ENCODE peak calls at places on chromosomes 7 and 10, in five cellular contexts. One of them, this sample, is unnamed.
A peak's percentile ranks its signal among the peaks of the same experiment; 100 is the strongest.

GRCh38 chr7:150901160-150902035 is 49.1 kb downstream of the AOC1 start:
- DNase-seq in breast epithelium: no peak
- DNase-seq in HCT116: no peak
- DNase-seq in suprapubic skin: no peak
- DNase-seq in transverse colon: peak; percentile 76
- DNase-seq in this sample: no peak

GRCh38 chr7:95529701-95530100 is 44.0 kb downstream of the ASB4 start:
- DNase-seq in breast epithelium: no peak
- DNase-seq in HCT116: no peak
- DNase-seq in suprapubic skin: no peak
- DNase-seq in transverse colon: no peak
- DNase-seq in this sample: no peak

GRCh38 chr7:36749282-36749960 is 25.1 kb upstream of the AOAH start:
- DNase-seq in breast epithelium: no peak
- DNase-seq in HCT116: no peak
- DNase-seq in suprapubic skin: no peak
- DNase-seq in transverse colon: no peak
- DNase-seq in this sample: no peak

GRCh38 chr10:33163941-33164824 is 170.3 kb downstream of the NRP1 start:
- DNase-seq in breast epithelium: no peak
- DNase-seq in HCT116: no peak
- DNase-seq in suprapubic skin: no peak
- DNase-seq in transverse colon: no peak
- DNase-seq in this sample: no peak

GRCh38 chr7:25966469-25966868 is 185.5 kb upstream of the NFE2L3 start:
- DNase-seq in breast epithelium: no peak
- DNase-seq in HCT116: no peak
- DNase-seq in suprapubic skin: no peak
- DNase-seq in transverse colon: no peak
- DNase-seq in this sample: no peak

GRCh38 chr10:69057261-69057950 is 30.5 kb upstream of the SRGN start:
- DNase-seq in breast epithelium: no peak
- DNase-seq in HCT116: no peak
- DNase-seq in suprapubic skin: no peak
- DNase-seq in transverse colon: peak; percentile 39
- DNase-seq in this sample: peak; percentile 28

GRCh38 chr10:93028881-93029280 is 31.7 kb upstream of the CYP26C1 start:
- DNase-seq in breast epithelium: no peak
- DNase-seq in HCT116: peak; percentile 16
- DNase-seq in suprapubic skin: no peak
- DNase-seq in transverse colon: no peak
- DNase-seq in this sample: no peak

GRCh38 chr10:33100996-33101747 is 143.1 kb upstream of the ITGB1 start:
- DNase-seq in breast epithelium: no peak
- DNase-seq in HCT116: no peak
- DNase-seq in suprapubic skin: no peak
- DNase-seq in transverse colon: no peak
- DNase-seq in this sample: no peak

GRCh38 chr10:29160110-29160669 is 128.7 kb upstream of the LYZL1 start:
- DNase-seq in breast epithelium: peak; percentile 69
- DNase-seq in HCT116: peak; percentile 77
- DNase-seq in suprapubic skin: no peak
- DNase-seq in transverse colon: no peak
- DNase-seq in this sample: no peak

GRCh38 chr10:76624470-76624869 is 1013.1 kb downstream of the KCNMA1 start:
- DNase-seq in breast epithelium: no peak
- DNase-seq in HCT116: no peak
- DNase-seq in suprapubic skin: no peak
- DNase-seq in transverse colon: no peak
- DNase-seq in this sample: no peak

GRCh38 chr10:93752761-93753160 is 5.0 kb upstream of the LGI1 start:
- DNase-seq in breast epithelium: no peak
- DNase-seq in HCT116: peak; percentile 49
- DNase-seq in suprapubic skin: no peak
- DNase-seq in transverse colon: no peak
- DNase-seq in this sample: no peak

GRCh38 chr10:52322941-52323340 is 8.9 kb downstream of the DKK1 start:
- DNase-seq in breast epithelium: no peak
- DNase-seq in HCT116: no peak
- DNase-seq in suprapubic skin: no peak
- DNase-seq in transverse colon: no peak
- DNase-seq in this sample: no peak

GRCh38 chr7:1473864-1474512 is 14.7 kb upstream of the MICALL2 start:
- DNase-seq in breast epithelium: peak; percentile 78
- DNase-seq in HCT116: peak; percentile 72
- DNase-seq in suprapubic skin: peak; percentile 91
- DNase-seq in transverse colon: peak; percentile 95
- DNase-seq in this sample: peak; percentile 94

GRCh38 chr10:81082621-81083376 is 545.1 kb downstream of the SH2D4B start:
- DNase-seq in breast epithelium: no peak
- DNase-seq in HCT116: no peak
- DNase-seq in suprapubic skin: no peak
- DNase-seq in transverse colon: no peak
- DNase-seq in this sample: no peak

GRCh38 chr7:112207106-112207592 is 654 bp downstream of the ZNF277 start:
- DNase-seq in breast epithelium: no peak
- DNase-seq in HCT116: no peak
- DNase-seq in suprapubic skin: no peak
- DNase-seq in transverse colon: no peak
- DNase-seq in this sample: no peak

GRCh38 chr10:96152437-96152836 is 22.3 kb downstream of the ZNF518A start:
- DNase-seq in breast epithelium: no peak
- DNase-seq in HCT116: no peak
- DNase-seq in suprapubic skin: no peak
- DNase-seq in transverse colon: no peak
- DNase-seq in this sample: no peak
- TF ChIP-seq POLR2A in breast epithelium: no peak
- TF ChIP-seq POLR2A in HCT116: no peak
- TF ChIP-seq POLR2A in suprapubic skin: no peak
- TF ChIP-seq POLR2A in transverse colon: no peak
- TF ChIP-seq POLR2A in this sample: no peak

GRCh38 chr7:47647213-47647985 is 65.5 kb upstream of the TNS3 start:
- DNase-seq in breast epithelium: no peak
- DNase-seq in HCT116: no peak
- DNase-seq in suprapubic skin: no peak
- DNase-seq in transverse colon: no peak
- DNase-seq in this sample: no peak
- TF ChIP-seq POLR2AphosphoS5 in breast epithelium: no peak
- TF ChIP-seq POLR2AphosphoS5 in HCT116: no peak
- TF ChIP-seq POLR2AphosphoS5 in suprapubic skin: no peak
- TF ChIP-seq POLR2AphosphoS5 in transverse colon: no peak
- TF ChIP-seq POLR2AphosphoS5 in this sample: no peak

GRCh38 chr10:63256047-63256773 is 123.1 kb downstream of the NRBF2 start:
- DNase-seq in breast epithelium: no peak
- DNase-seq in HCT116: no peak
- DNase-seq in suprapubic skin: no peak
- DNase-seq in transverse colon: no peak
- DNase-seq in this sample: no peak
- H3K4me1 ChIP-seq in breast epithelium: peaks cover 8% of the 10 kb centered on the region
- H3K4me1 ChIP-seq in HCT116: no peaks in the 10 kb centered on the region
- H3K4me1 ChIP-seq in suprapubic skin: peaks cover 64% of the 10 kb centered on the region
- H3K4me1 ChIP-seq in transverse colon: peaks cover 26% of the 10 kb centered on the region
- H3K4me1 ChIP-seq in this sample: peaks cover 42% of the 10 kb centered on the region

GRCh38 chr7:87220026-87220733 is 648 bp upstream of the TMEM243 start:
- DNase-seq in breast epithelium: peak; percentile 73
- DNase-seq in HCT116: peak; percentile 61
- DNase-seq in suprapubic skin: peak; percentile 89
- DNase-seq in transverse colon: peak; percentile 90
- DNase-seq in this sample: peak; percentile 87
- TF ChIP-seq POLR2A in breast epithelium: peak; percentile 72
- TF ChIP-seq POLR2A in HCT116: peak; percentile 62
- TF ChIP-seq POLR2A in suprapubic skin: peak; percentile 75
- TF ChIP-seq POLR2A in transverse colon: peak; percentile 86
- TF ChIP-seq POLR2A in this sample: no peak

This sample was measured in stomach.